ENCODE peak calls at places on chromosomes 5 and 9, in six cellular contexts. H is putamen; T is GM03348; N is T-helper 1 cell; W is activated CD4-positive, alpha-beta T cell treated with anti-CD3 and anti-CD28 coated beads for 24 hours; Z is GM13976. E is an unnamed sample.

GRCh38 chr9:132589148-132590036 is 7.0 kb downstream of the BARHL1 start:
- DNase-seq in Z (peak; percentile 41), N (no peak), T (peak; percentile 36), H (no peak), W (no peak), E (no peak)

GRCh38 chr5:42927730-42928129 is 112.4 kb downstream of the ANXA2R start:
- DNase-seq in H (no peak), T (no peak), W (no peak), N (no peak), Z (no peak), E (no peak)

GRCh38 chr5:41843456-41844112 is 26.6 kb downstream of the OXCT1 start:
- DNase-seq in H (peak; percentile 57), T (peak; percentile 57), W (no peak), N (no peak), Z (no peak), E (no peak)

GRCh38 chr5:81393430-81393782 is 528 bp downstream of the ACOT12 start:
- DNase-seq in H (no peak), Z (no peak), W (no peak), T (no peak), N (no peak), E (no peak)

GRCh38 chr5:154945695-154946301 is 4.9 kb downstream of the MRPL22 start:
- DNase-seq in W (no peak), T (peak; percentile 49), N (no peak), H (no peak), Z (no peak), E (no peak)

GRCh38 chr9:121862973-121863372 is 211.5 kb downstream of the DAB2IP start:
- DNase-seq in H (no peak), N (no peak), W (no peak), Z (no peak), T (no peak), E (no peak)

GRCh38 chr5:67561145-67561932 is 364.7 kb upstream of the CD180 start:
- DNase-seq in H (no peak), N (no peak), Z (no peak), T (no peak), W (no peak), E (no peak)

GRCh38 chr9:68643901-68644809 is 60.9 kb upstream of the PIP5K1B start:
- DNase-seq in W (no peak), H (no peak), N (no peak), Z (peak; percentile 38), T (no peak), E (no peak)

GRCh38 chr5:150141544-150142188 is 14.0 kb downstream of the PDGFRB start:
- DNase-seq in Z (no peak), T (peak; percentile 85), H (no peak), W (no peak), N (no peak), E (no peak)

GRCh38 chr5:159345336-159345735 is 15.0 kb upstream of the IL12B start:
- DNase-seq in W (no peak), Z (no peak), T (no peak), H (peak; percentile 34), N (no peak), E (no peak)

GRCh38 chr5:142697846-142698245 is 12.0 kb upstream of the FGF1 start:
- DNase-seq in T (peak; percentile 41), W (no peak), Z (no peak), H (peak; percentile 45), N (no peak), E (peak; percentile 68)

GRCh38 chr9:120742951-120743416 is 28.7 kb upstream of the MEGF9 start:
- DNase-seq in N (no peak), T (peak; percentile 64), W (no peak), Z (peak; percentile 69), H (no peak), E (no peak)

GRCh38 chr9:10268500-10269485 is 344.0 kb downstream of the PTPRD start:
- DNase-seq in H (peak; percentile 7), N (no peak), Z (peak; percentile 15), T (no peak), W (no peak), E (no peak)

GRCh38 chr5:180215738-180216630 is 7.0 kb upstream of the RASGEF1C start:
- DNase-seq in Z (no peak), W (no peak), H (no peak), T (no peak), N (no peak), E (no peak)

GRCh38 chr5:132821791-132822190 is 8.7 kb downstream of the SHROOM1 start:
- DNase-seq in H (peak; percentile 84), N (no peak), W (no peak), T (no peak), Z (no peak), E (no peak)

GRCh38 chr5:123278284-123278683 is 144.9 kb downstream of the CEP120 start:
- DNase-seq in T (no peak), W (no peak), Z (no peak), N (no peak), H (no peak), E (no peak)

GRCh38 chr9:20358201-20358600 is 264.1 kb downstream of the MLLT3 start:
- DNase-seq in W (no peak), T (no peak), N (no peak), Z (no peak), H (no peak), E (no peak)

GRCh38 chr5:116375926-116376325 is 198.7 kb downstream of the SEMA6A start:
- DNase-seq in N (no peak), T (no peak), W (no peak), H (no peak), Z (no peak), E (no peak)

GRCh38 chr9:119164716-119165115 is 204.5 kb downstream of the BRINP1 start:
- DNase-seq in W (no peak), H (no peak), T (no peak), N (no peak), Z (no peak), E (no peak)

GRCh38 chr9:111838439-111838838 is 43.7 kb upstream of the SHOC1 start:
- DNase-seq in T (no peak), H (no peak), W (no peak), Z (no peak), N (no peak), E (no peak)

GRCh38 chr5:75566710-75567309 is 44.4 kb upstream of the ANKDD1B start:
- DNase-seq in Z (peak; percentile 51), N (no peak), H (peak; percentile 42), T (peak; percentile 86), W (peak; percentile 25), E (no peak)

GRCh38 chr5:89260254-89260653 is 377.3 kb upstream of the MEF2C start:
- DNase-seq in N (no peak), W (no peak), T (no peak), H (no peak), Z (no peak), E (no peak)

GRCh38 chr9:72052122-72052521 is 8.3 kb downstream of the C9orf57 start:
- DNase-seq in N (no peak), H (no peak), Z (no peak), T (no peak), W (no peak), E (no peak)

GRCh38 chr9:20409321-20410092 is 212.8 kb downstream of the MLLT3 start:
- DNase-seq in W (no peak), Z (no peak), N (no peak), T (no peak), H (no peak), E (no peak)

GRCh38 chr9:95635986-95636600 is 119.3 kb upstream of the PTCH1 start:
- DNase-seq in N (no peak), H (no peak), Z (no peak), T (no peak), W (no peak), E (no peak)

GRCh38 chr9:101383361-101383760 is 1.4 kb downstream of the BAAT start:
- DNase-seq in W (no peak), N (no peak), T (no peak), H (no peak), Z (no peak), E (no peak)

GRCh38 chr5:54761213-54761701 is 224.1 kb downstream of the ESM1 start:
- DNase-seq in T (peak; percentile 79), Z (no peak), N (no peak), H (no peak), W (no peak), E (peak; percentile 57)

GRCh38 chr5:44952376-44952775 is 143.6 kb downstream of the MRPS30 start:
- DNase-seq in Z (peak; percentile 19), W (no peak), N (no peak), H (no peak), T (peak; percentile 46), E (no peak)

GRCh38 chr5:73030995-73031394 is 75.2 kb downstream of the FCHO2 start:
- DNase-seq in N (no peak), Z (no peak), W (no peak), H (no peak), T (peak; percentile 82), E (no peak)

GRCh38 chr5:128674837-128675446 is 136.9 kb upstream of the FBN2 start:
- DNase-seq in W (peak; percentile 37), H (no peak), N (peak; percentile 15), T (peak; percentile 57), Z (peak; percentile 31), E (no peak)

GRCh38 chr9:16131269-16131668 is 578.4 kb downstream of the CCDC171 start:
- DNase-seq in H (no peak), T (no peak), N (no peak), W (no peak), Z (no peak), E (no peak)

GRCh38 chr5:172556262-172556661 is 84.8 kb upstream of the NEURL1B start:
- DNase-seq in W (no peak), Z (no peak), N (no peak), T (no peak), H (no peak), E (no peak)

GRCh38 chr9:89175739-89176360 is 2.8 kb downstream of the SHC3 start:
- DNase-seq in W (no peak), N (no peak), H (no peak), Z (no peak), T (no peak), E (no peak)

GRCh38 chr9:137502008-137502913 is 43.1 kb upstream of the NSMF start:
- DNase-seq in W (no peak), N (peak; percentile 17), H (no peak), Z (peak; percentile 81), T (peak; percentile 78), E (no peak)

GRCh38 chr5:139760066-139761056 is 35.2 kb upstream of the PSD2 start:
- DNase-seq in N (no peak), Z (no peak), W (no peak), H (no peak), T (peak; percentile 72), E (no peak)

GRCh38 chr5:139426222-139426885 is 13.0 kb downstream of the DNAJC18 start:
- DNase-seq in T (peak; percentile 57), W (no peak), N (no peak), Z (no peak), H (no peak), E (no peak)

GRCh38 chr5:135921388-135921787 is 25.7 kb upstream of the IL9 start:
- DNase-seq in N (no peak), T (peak; percentile 51), H (peak; percentile 4), W (no peak), Z (no peak), E (no peak)

GRCh38 chr5:137921931-137922330 is 32.7 kb downstream of the PKD2L2 start:
- DNase-seq in T (no peak), Z (no peak), H (no peak), N (no peak), W (no peak), E (no peak)